ENCODE peak calls at places on chromosomes 7 and 10, in six cellular contexts. J is endothelial cell of umbilical vein, P is suprapubic skin, U is heart left ventricle, H is cardiac muscle cell, O is spleen. R is an unnamed sample.

GRCh38 chr7:155291729-155292128 is 5.9 kb upstream of the INSIG1 start:
- DNase-seq in O (no peak), P (no peak), J (no peak), U (no peak), H (no peak), R (no peak)

GRCh38 chr7:16278167-16278787 is 143.1 kb downstream of the CRPPA start:
- DNase-seq in O (no peak), J (no peak), H (no peak), P (no peak), U (no peak), R (no peak)

GRCh38 chr7:5425507-5426225 is 2.0 kb upstream of the TNRC18 start:
- DNase-seq in P (peak; percentile 87), H (peak; percentile 91), U (peak; percentile 78), J (peak; percentile 89), O (peak; percentile 86), R (peak; percentile 69)

GRCh38 chr7:86653919-86654659 is 10.4 kb downstream of the GRM3 start:
- DNase-seq in H (peak; percentile 13), P (no peak), J (no peak), U (peak; percentile 28), O (no peak), R (no peak)

GRCh38 chr7:34748244-34749039 is 90.4 kb downstream of the NPSR1 start:
- DNase-seq in O (peak; percentile 86), U (peak; percentile 79), P (no peak), H (peak; percentile 58), J (peak; percentile 97), R (peak; percentile 82)

GRCh38 chr10:97914837-97915211 is 65.2 kb downstream of the GOLGA7B start:
- DNase-seq in U (peak; percentile 74), O (peak; percentile 86), H (peak; percentile 66), J (peak; percentile 52), P (peak; percentile 85), R (peak; percentile 88)

GRCh38 chr7:96174812-96175211 is 147.1 kb downstream of the SLC25A13 start:
- DNase-seq in U (no peak), P (no peak), H (no peak), J (no peak), O (no peak), R (no peak)

GRCh38 chr7:50339990-50340500 is 35.5 kb downstream of the IKZF1 start:
- DNase-seq in H (no peak), J (no peak), O (peak; percentile 83), U (no peak), P (no peak), R (peak; percentile 63)

GRCh38 chr7:151139071-151139521 is 28.4 kb downstream of the GBX1 start:
- DNase-seq in H (no peak), P (peak; percentile 70), J (no peak), O (peak; percentile 51), U (no peak), R (no peak)

GRCh38 chr10:5692476-5693358 is 8.1 kb downstream of the TASOR2 start:
- DNase-seq in H (peak; percentile 53), O (peak; percentile 91), U (peak; percentile 42), J (no peak), P (no peak), R (peak; percentile 76)

GRCh38 chr10:125002423-125003145 is 60.7 kb downstream of the ZRANB1 start:
- DNase-seq in U (no peak), J (no peak), H (no peak), O (peak; percentile 69), P (peak; percentile 72), R (peak; percentile 36)

GRCh38 chr10:23051855-23052309 is 43.5 kb upstream of the MSRB2 start:
- DNase-seq in J (no peak), H (no peak), O (no peak), U (no peak), P (no peak), R (no peak)

GRCh38 chr10:94286898-94287297 is 75.8 kb downstream of the NOC3L start:
- DNase-seq in H (peak; percentile 28), P (no peak), J (no peak), U (no peak), O (no peak), R (no peak)

GRCh38 chr7:2314209-2314955 is at the start of gene SNX8:
- DNase-seq in U (peak; percentile 89), O (peak; percentile 98), P (peak; percentile 92), H (peak; percentile 92), J (peak; percentile 81), R (peak; percentile 96)

GRCh38 chr10:3616880-3617279 is 168.1 kb downstream of the KLF6 start:
- DNase-seq in P (no peak), U (no peak), O (no peak), H (no peak), J (no peak), R (no peak)

GRCh38 chr7:76505168-76506080 is 4.9 kb upstream of the UPK3B start:
- DNase-seq in J (no peak), P (no peak), H (no peak), U (peak; percentile 23), O (peak; percentile 75), R (no peak)

GRCh38 chr7:31462636-31463035 is 51.3 kb upstream of the ITPRID1 start:
- DNase-seq in H (no peak), J (no peak), O (no peak), P (no peak), U (no peak), R (no peak)

GRCh38 chr7:22935269-22935668 is 78.7 kb downstream of the HYCC1 start:
- DNase-seq in P (no peak), H (peak; percentile 52), O (no peak), J (no peak), U (no peak), R (no peak)

GRCh38 chr10:118572286-118573041 is 23.0 kb downstream of the PRLHR start:
- DNase-seq in H (peak; percentile 65), O (no peak), U (no peak), J (no peak), P (no peak), R (no peak)

GRCh38 chr7:68176974-68177373 is 1180.3 kb downstream of the TYW1 start:
- DNase-seq in J (no peak), P (no peak), U (peak; percentile 33), O (no peak), H (peak; percentile 79), R (no peak)

GRCh38 chr7:79124331-79124730 is 329.1 kb downstream of the MAGI2 start:
- DNase-seq in U (no peak), P (no peak), O (no peak), J (no peak), H (no peak), R (no peak)

GRCh38 chr7:52309631-52310030 is 725.8 kb upstream of the POM121L12 start:
- DNase-seq in H (no peak), O (no peak), P (no peak), U (no peak), J (no peak), R (no peak)

GRCh38 chr7:124113040-124113439 is 80.2 kb upstream of the TMEM229A start:
- DNase-seq in O (no peak), U (no peak), P (no peak), H (no peak), J (no peak), R (no peak)

GRCh38 chr10:102975483-102976057 is 57.5 kb downstream of the CNNM2 start:
- DNase-seq in O (no peak), U (no peak), H (no peak), P (no peak), J (no peak), R (no peak)

GRCh38 chr10:17257466-17258321 is 29.7 kb downstream of the VIM start:
- DNase-seq in O (no peak), J (peak; percentile 80), P (no peak), U (no peak), H (peak; percentile 87), R (no peak)

GRCh38 chr7:137689761-137690160 is 157.0 kb downstream of the DGKI start:
- DNase-seq in O (no peak), H (no peak), J (peak; percentile 8), U (no peak), P (no peak), R (no peak)

GRCh38 chr10:75371010-75371409 is 30.6 kb downstream of the ZNF503 start:
- DNase-seq in U (no peak), J (no peak), P (no peak), O (no peak), H (no peak), R (no peak)

GRCh38 chr7:86846494-86847190 is 202.9 kb downstream of the GRM3 start:
- DNase-seq in O (no peak), P (no peak), U (no peak), H (no peak), J (no peak), R (peak; percentile 66)

GRCh38 chr10:81248846-81249245 is 626.1 kb upstream of the NRG3 start:
- DNase-seq in O (no peak), U (no peak), H (no peak), P (no peak), J (no peak), R (no peak)

GRCh38 chr7:48130658-48131108 is 40.6 kb upstream of the ABCA13 start:
- DNase-seq in U (no peak), O (no peak), J (no peak), H (no peak), P (no peak), R (no peak)

GRCh38 chr10:13337827-13338196 is 10.3 kb downstream of the SEPHS1 start:
- DNase-seq in J (no peak), P (no peak), U (no peak), O (no peak), H (no peak), R (peak; percentile 58)

DNA sequence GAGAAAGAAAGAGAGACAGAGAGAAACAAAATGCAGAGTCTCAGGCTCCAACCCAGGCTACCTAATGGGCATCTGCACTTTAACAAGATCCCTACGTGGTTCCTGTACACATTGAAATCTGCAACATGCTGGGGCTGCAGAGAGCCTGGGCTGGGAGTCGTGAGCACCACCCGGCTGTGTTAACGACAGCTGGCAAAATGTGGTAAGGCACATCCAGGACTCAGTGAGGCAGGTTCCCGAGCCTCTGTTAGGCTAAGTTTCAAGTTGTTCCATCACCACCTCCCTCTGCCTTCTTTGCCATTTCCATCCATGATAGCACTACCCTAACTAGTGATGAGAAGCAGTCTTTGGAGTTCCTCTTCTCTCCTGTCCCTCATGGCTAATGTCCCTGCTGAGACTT is 1.4 kb downstream of the AKR1B10 start:
- DNase-seq in U (no peak), J (no peak), P (no peak), H (no peak), O (no peak), R (no peak)
- H3K36me3 ChIP-seq in U (no peaks in the 10 kb centered on the region), J (no peaks in the 10 kb centered on the region), P (no peaks in the 10 kb centered on the region), H (no peaks in the 10 kb centered on the region), O (no peaks in the 10 kb centered on the region), R (no peaks in the 10 kb centered on the region)

GRCh38 chr10:531541-531940 is 157.9 kb downstream of the DIP2C start:
- DNase-seq in P (peak; percentile 60), U (no peak), O (peak; percentile 41), H (no peak), J (no peak), R (no peak)
- TF ChIP-seq CTCF in P (no peak), U (no peak), O (no peak), H (no peak), J (no peak), R (no peak)

DNA sequence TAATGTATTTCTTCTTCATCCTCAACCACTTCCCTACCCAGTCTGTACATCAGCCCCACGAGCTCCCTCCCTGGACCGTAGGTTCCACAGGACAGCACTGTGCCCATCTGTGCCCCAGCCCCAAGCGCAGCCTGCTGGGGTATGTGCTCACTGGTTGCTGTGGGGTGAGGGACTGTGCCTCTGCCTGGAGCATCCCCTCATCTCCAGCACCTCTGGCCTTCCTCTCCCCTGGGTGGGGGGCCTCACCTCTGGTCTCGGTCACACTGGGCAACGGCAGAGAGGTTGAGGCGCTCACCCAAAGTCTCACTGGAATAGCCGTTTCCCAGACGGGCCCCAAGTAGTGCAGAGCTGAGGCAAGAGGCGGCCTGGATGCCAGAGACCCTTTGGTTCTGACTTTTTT is 1.5 kb upstream of the PRKAR1B start:
- DNase-seq in P (peak; percentile 61), O (peak; percentile 70), U (no peak), J (no peak), H (no peak), R (no peak)
- H3K36me3 ChIP-seq in P (peaks cover 28% of the 10 kb centered on the region), O (peaks cover 45% of the 10 kb centered on the region), U (peaks cover 7% of the 10 kb centered on the region), J (no peaks in the 10 kb centered on the region), H (no peaks in the 10 kb centered on the region), R (no peaks in the 10 kb centered on the region)

GRCh38 chr10:86945361-86946214 is 11.8 kb downstream of the MMRN2 start:
- DNase-seq in J (no peak), U (no peak), P (peak; percentile 75), O (no peak), H (peak; percentile 33), R (no peak)
- TF ChIP-seq CTCF in J (peak; percentile 7), U (peak; percentile 22), P (no peak), O (no peak), H (peak; percentile 37), R (no peak)